ENCODE peak calls at places on chromosomes 2 and 18, in four cellular contexts. One of them, this sample, is unnamed.

GRCh38 chr2:118479020-118479419 is 368.4 kb downstream of the EN1 start:
- DNase-seq in ovary: no peak
- DNase-seq in T-cell: no peak
- DNase-seq in EL: no peak
- DNase-seq in this sample: no peak

GRCh38 chr2:238119756-238120462 is 18.6 kb upstream of the KLHL30 start:
- DNase-seq in ovary: no peak
- DNase-seq in EL: no peak
- DNase-seq in T-cell: no peak
- DNase-seq in this sample: peak; percentile 14

GRCh38 chr18:55275042-55275897 is 312.7 kb downstream of the TCF4 start:
- DNase-seq in T-cell: no peak
- DNase-seq in EL: peak; percentile 97
- DNase-seq in ovary: no peak
- DNase-seq in this sample: peak; percentile 30

GRCh38 chr2:219423656-219424378 is 5.6 kb downstream of the DES start:
- DNase-seq in ovary: peak; percentile 64
- DNase-seq in EL: no peak
- DNase-seq in T-cell: no peak
- DNase-seq in this sample: no peak

GRCh38 chr2:104504331-104505073 is 349.4 kb upstream of the POU3F3 start:
- DNase-seq in ovary: no peak
- DNase-seq in T-cell: no peak
- DNase-seq in EL: no peak
- DNase-seq in this sample: no peak

GRCh38 chr18:61637319-61637718 is 255.5 kb downstream of the RNF152 start:
- DNase-seq in EL: no peak
- DNase-seq in T-cell: no peak
- DNase-seq in ovary: no peak
- DNase-seq in this sample: no peak

GRCh38 chr2:201960300-201960699 is 73.4 kb upstream of the FZD7 start:
- DNase-seq in ovary: no peak
- DNase-seq in EL: no peak
- DNase-seq in T-cell: no peak
- DNase-seq in this sample: no peak

GRCh38 chr18:79476031-79476917 is 80.5 kb downstream of the NFATC1 start:
- DNase-seq in T-cell: no peak
- DNase-seq in ovary: peak; percentile 15
- DNase-seq in EL: no peak
- DNase-seq in this sample: peak; percentile 21

GRCh38 chr2:215685218-215685962 is 249.5 kb upstream of the FN1 start:
- DNase-seq in EL: peak; percentile 20
- DNase-seq in ovary: no peak
- DNase-seq in T-cell: no peak
- DNase-seq in this sample: no peak

GRCh38 chr2:204023088-204023487 is 86.5 kb downstream of the ICOS start:
- DNase-seq in EL: no peak
- DNase-seq in ovary: no peak
- DNase-seq in T-cell: peak; percentile 18
- DNase-seq in this sample: no peak

GRCh38 chr2:237680702-237681478 is 53.5 kb downstream of the LRRFIP1 start:
- DNase-seq in ovary: no peak
- DNase-seq in EL: no peak
- DNase-seq in T-cell: no peak
- DNase-seq in this sample: no peak

GRCh38 chr2:108941161-108941665 is 47.8 kb downstream of the EDAR start:
- DNase-seq in ovary: no peak
- DNase-seq in EL: no peak
- DNase-seq in T-cell: no peak
- DNase-seq in this sample: no peak

GRCh38 chr2:236647621-236648020 is 78.0 kb downstream of the ACKR3 start:
- DNase-seq in EL: no peak
- DNase-seq in T-cell: no peak
- DNase-seq in ovary: no peak
- DNase-seq in this sample: no peak

GRCh38 chr2:38526195-38526594 is 76.5 kb downstream of the HNRNPLL start:
- DNase-seq in T-cell: no peak
- DNase-seq in EL: peak; percentile 22
- DNase-seq in ovary: no peak
- DNase-seq in this sample: no peak

GRCh38 chr18:55821219-55821618 is 233.2 kb upstream of the TCF4 start:
- DNase-seq in T-cell: no peak
- DNase-seq in ovary: no peak
- DNase-seq in EL: peak; percentile 57
- DNase-seq in this sample: no peak

GRCh38 chr2:177148477-177149154 is 64.0 kb upstream of the HNRNPA3 start:
- DNase-seq in ovary: peak; percentile 71
- DNase-seq in T-cell: peak; percentile 73
- DNase-seq in EL: peak; percentile 77
- DNase-seq in this sample: peak; percentile 79

GRCh38 chr2:106107509-106108131 is 86.5 kb downstream of the UXS1 start:
- DNase-seq in ovary: no peak
- DNase-seq in EL: peak; percentile 54
- DNase-seq in T-cell: no peak
- DNase-seq in this sample: no peak

GRCh38 chr2:50952596-50952995 is 79.3 kb downstream of the NRXN1 start:
- DNase-seq in ovary: no peak
- DNase-seq in T-cell: no peak
- DNase-seq in EL: no peak
- DNase-seq in this sample: no peak

This sample was measured in left cardiac atrium.